ENCODE peak calls at places on chromosomes 5 and 9, in seven cellular contexts. I is mesendoderm, F is H9, Z is trophoblast cell, G is neuronal stem cell, W is IMR-90, O is mesenchymal stem cell. H is an unnamed sample.

GRCh38 chr9:78695521-78695920 is 398.6 kb downstream of the PSAT1 start:
- DNase-seq in G (no peak), O (no peak), I (no peak), W (no peak), F (peak; percentile 37), Z (no peak), H (no peak)

GRCh38 chr5:50807661-50808060 is 141.2 kb downstream of the PARP8 start:
- DNase-seq in O (peak; percentile 4), W (peak; percentile 16), F (no peak), Z (no peak), G (no peak), I (peak; percentile 39), H (no peak)

GRCh38 chr9:121299467-121300282 is 31.7 kb downstream of the GSN start:
- DNase-seq in W (no peak), O (peak; percentile 46), I (no peak), Z (no peak), G (no peak), F (no peak), H (peak; percentile 62)

GRCh38 chr5:154174091-154174490 is 16.4 kb upstream of the GALNT10 start:
- DNase-seq in O (no peak), Z (no peak), G (no peak), F (no peak), I (no peak), W (no peak), H (no peak)

GRCh38 chr5:62937661-62938558 is 359.3 kb downstream of the LRRC70 start:
- DNase-seq in O (peak; percentile 30), F (no peak), G (no peak), I (peak; percentile 51), Z (no peak), W (peak; percentile 3), H (no peak)

GRCh38 chr9:114004221-114004716 is 73.8 kb downstream of the AMBP start:
- DNase-seq in O (no peak), G (no peak), Z (no peak), W (no peak), I (no peak), F (peak; percentile 17), H (peak; percentile 29)

GRCh38 chr9:96186601-96187011 is 115.4 kb downstream of the HSD17B3 start:
- DNase-seq in G (peak; percentile 61), W (no peak), Z (peak; percentile 5), I (peak; percentile 72), F (peak; percentile 78), O (peak; percentile 43), H (peak; percentile 39)

GRCh38 chr9:6845881-6846280 is 88.1 kb downstream of the KDM4C start:
- DNase-seq in G (peak; percentile 15), F (peak; percentile 49), W (peak; percentile 27), Z (peak; percentile 5), I (peak; percentile 81), O (peak; percentile 35), H (peak; percentile 9)

GRCh38 chr5:160480652-160481051 is 59.0 kb downstream of the PTTG1 start:
- DNase-seq in O (no peak), W (no peak), Z (no peak), G (no peak), F (no peak), I (no peak), H (no peak)

GRCh38 chr5:175795959-175796358 is 75.4 kb upstream of the CPLX2 start:
- DNase-seq in Z (no peak), F (no peak), O (no peak), G (no peak), W (no peak), I (no peak), H (no peak)

GRCh38 chr9:70581214-70581966 is 166.9 kb upstream of the KLF9 start:
- DNase-seq in F (no peak), O (no peak), I (no peak), Z (no peak), G (no peak), W (no peak), H (no peak)

GRCh38 chr9:102185371-102185770 is 446.9 kb upstream of the GRIN3A start:
- DNase-seq in W (no peak), O (no peak), I (no peak), F (no peak), Z (no peak), G (no peak), H (no peak)

GRCh38 chr5:152125806-152126205 is 201.2 kb upstream of the GLRA1 start:
- DNase-seq in W (no peak), Z (no peak), G (no peak), I (no peak), O (no peak), F (no peak), H (no peak)
- H2BK5ac ChIP-seq in W (no peak overlapping the region), Z (no peak overlapping the region), G (no peak overlapping the region), I (no peak overlapping the region), O (no peak overlapping the region), F (no peak overlapping the region), H (no peak overlapping the region)

GRCh38 chr5:126816649-126817048 is 39.7 kb downstream of the LMNB1 start:
- DNase-seq in W (no peak), F (no peak), O (no peak), G (no peak), Z (no peak), I (no peak), H (no peak)
- H2BK5ac ChIP-seq in W (no peak overlapping the region), F (no peak overlapping the region), O (no peak overlapping the region), G (no peak overlapping the region), Z (no peak overlapping the region), I (no peak overlapping the region), H (no peak overlapping the region)

GRCh38 chr9:131348631-131349521 is 45.0 kb upstream of the PRRC2B start:
- DNase-seq in W (no peak), G (no peak), F (peak; percentile 56), Z (no peak), O (no peak), I (peak; percentile 46), H (no peak)

GRCh38 chr9:131347376-131348020 is 46.4 kb upstream of the PRRC2B start:
- DNase-seq in F (no peak), G (no peak), I (no peak), Z (no peak), O (no peak), W (no peak), H (no peak)

GRCh38 chr9:131349881-131350563 is 43.9 kb upstream of the PRRC2B start:
- DNase-seq in Z (peak; percentile 77), O (peak; percentile 81), I (peak; percentile 93), G (peak; percentile 61), W (peak; percentile 77), F (peak; percentile 95), H (peak; percentile 96)

GRCh38 chr9:131349522-131349880 is 44.4 kb upstream of the PRRC2B start:
- DNase-seq in F (no peak), G (no peak), O (no peak), Z (no peak), W (no peak), I (no peak), H (no peak)

GRCh38 chr9:131346559-131346958 is 47.3 kb upstream of the PRRC2B start:
- DNase-seq in W (no peak), F (no peak), O (no peak), G (no peak), Z (no peak), I (no peak), H (no peak)
- H2BK5ac ChIP-seq in W (no peak overlapping the region), F (no peak overlapping the region), O (no peak overlapping the region), G (no peak overlapping the region), Z (no peak overlapping the region), I (no peak overlapping the region), H (no peak overlapping the region)

DNA sequence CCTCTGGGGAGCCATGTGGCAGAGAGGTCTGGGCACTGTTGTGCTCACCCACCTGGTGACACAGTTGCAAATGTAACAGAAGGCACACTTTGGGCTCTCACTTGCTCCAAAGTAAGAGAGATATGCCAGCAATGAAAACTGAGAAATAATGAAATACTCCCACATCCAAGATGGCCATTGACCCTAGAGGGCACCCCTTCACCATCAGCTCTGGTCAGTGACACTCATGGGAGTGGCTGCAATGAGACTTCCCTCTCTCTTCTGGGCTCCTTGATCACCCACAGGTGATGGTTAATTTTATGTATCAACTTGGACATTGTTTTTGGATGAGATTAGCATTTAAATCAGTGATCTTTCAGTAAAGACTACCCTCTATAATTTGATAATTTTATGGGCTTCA is 248.4 kb downstream of the CDH12 start:
- DNase-seq in G (no peak), Z (no peak), W (no peak), F (no peak), O (no peak), I (peak; percentile 5), H (no peak)
- H2BK5ac ChIP-seq in G (no peak overlapping the region), Z (no peak overlapping the region), W (no peak overlapping the region), F (no peak overlapping the region), O (no peak overlapping the region), I (no peak overlapping the region), H (no peak overlapping the region)

GRCh38 chr5:61254969-61255555 is 77.0 kb upstream of the ZSWIM6 start:
- DNase-seq in F (no peak), I (no peak), G (no peak), W (no peak), O (no peak), Z (peak; percentile 20), H (no peak)
- H2BK5ac ChIP-seq in F (no peak overlapping the region), I (no peak overlapping the region), G (no peak overlapping the region), W (no peak overlapping the region), O (no peak overlapping the region), Z (no peak overlapping the region), H (no peak overlapping the region)

GRCh38 chr9:130590305-130590704 is 10.9 kb downstream of the FUBP3 start:
- DNase-seq in F (no peak), Z (no peak), I (no peak), O (no peak), W (no peak), G (no peak), H (no peak)
- H2BK5ac ChIP-seq in F (no peak overlapping the region), Z (no peak overlapping the region), I (no peak overlapping the region), O (no peak overlapping the region), W (no peak overlapping the region), G (no peak overlapping the region), H (no peak overlapping the region)

DNA sequence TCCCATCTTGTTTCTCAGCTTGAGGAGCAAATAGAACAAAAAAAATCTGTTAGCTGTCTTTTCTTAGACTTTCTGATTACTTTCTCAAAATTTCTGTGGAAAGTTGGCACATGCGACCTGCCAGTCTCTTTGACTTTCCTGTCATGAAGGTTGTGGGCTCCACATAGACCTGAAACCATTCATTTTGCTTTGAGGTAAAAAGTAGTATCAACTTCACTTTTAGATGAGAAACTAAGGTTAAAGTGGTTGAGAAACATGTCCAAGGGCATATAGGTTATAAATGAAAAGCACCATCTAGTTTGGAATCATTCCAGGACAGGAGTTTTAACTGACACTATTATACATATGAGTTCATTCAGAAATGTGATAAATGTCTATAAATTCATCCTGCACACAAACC is 42.7 kb downstream of the ST8SIA4 start:
- DNase-seq in I (no peak), Z (no peak), O (no peak), F (no peak), W (no peak), G (no peak), H (no peak)
- H2BK5ac ChIP-seq in I (no peak overlapping the region), Z (no peak overlapping the region), O (no peak overlapping the region), F (no peak overlapping the region), W (no peak overlapping the region), G (no peak overlapping the region), H (no peak overlapping the region)